ENCODE peak calls at places on chromosomes 5 and 9, in five cellular contexts. W is sciatic nerve, X is EL, N is lower lobe of right lung, Q is AG10803. E is an unnamed sample.

GRCh38 chr5:81506900-81507588 is 113.1 kb upstream of the ACOT12 start:
- DNase-seq in W (no peak), X (peak), N (no peak), Q (peak), E (peak)

GRCh38 chr5:141849371-141850182 is 28.6 kb downstream of the PCDH1 start:
- DNase-seq in W (peak), X (peak), N (peak), Q (peak), E (no peak)

GRCh38 chr9:113886003-113886324 is 9.9 kb downstream of the ZNF618 start:
- DNase-seq in W (no peak), X (no peak), N (no peak), Q (no peak), E (no peak)

GRCh38 chr5:16857635-16858034 is 78.5 kb downstream of the MYO10 start:
- DNase-seq in W (no peak), X (peak), N (peak), Q (peak), E (no peak)

GRCh38 chr5:79774171-79774854 is 84.7 kb downstream of the CMYA5 start:
- DNase-seq in W (no peak), X (peak), N (no peak), Q (peak), E (no peak)

GRCh38 chr9:87950765-87951488 is 23.4 kb downstream of the CDK20 start:
- DNase-seq in W (no peak), X (peak), N (no peak), Q (no peak), E (no peak)

GRCh38 chr5:163503106-163504090 is 2.0 kb upstream of the MAT2B start:
- DNase-seq in W (peak), X (peak), N (peak), Q (peak), E (no peak)

GRCh38 chr5:13659391-13659790 is 285.1 kb downstream of the DNAH5 start:
- DNase-seq in W (no peak), X (peak), N (no peak), Q (peak), E (no peak)

GRCh38 chr5:60584304-60584703 is 115.7 kb downstream of the DEPDC1B start:
- DNase-seq in W (no peak), X (no peak), N (no peak), Q (no peak), E (no peak)

E was measured in epithelial cell of prostate.